ENCODE peak calls at places on chromosomes 7 and 10, in five cellular contexts. P, S, I, G and D are unnamed samples.

GRCh38 chr10:70270952-70271351 is 12.9 kb downstream of the NPFFR1 start:
- DNase-seq in P (no peak), S (no peak), I (no peak), G (no peak), D (no peak)

GRCh38 chr7:30348083-30348560 is 63.7 kb downstream of the ZNRF2 start:
- DNase-seq in P (peak; percentile 52), S (peak; percentile 82), I (peak; percentile 39), G (peak; percentile 75), D (no peak)

GRCh38 chr10:12875100-12875499 is 126.4 kb downstream of the CCDC3 start:
- DNase-seq in P (no peak), S (no peak), I (peak; percentile 42), G (no peak), D (no peak)

GRCh38 chr10:124600051-124600880 is 138.6 kb downstream of the LHPP start:
- DNase-seq in P (no peak), S (no peak), I (no peak), G (no peak), D (no peak)

GRCh38 chr7:22001345-22002004 is 55.8 kb upstream of the CDCA7L start:
- DNase-seq in P (peak; percentile 27), S (peak; percentile 35), I (no peak), G (peak; percentile 36), D (no peak)

GRCh38 chr7:84675633-84676034 is 481.0 kb upstream of the SEMA3A start:
- DNase-seq in P (no peak), S (no peak), I (no peak), G (no peak), D (no peak)

GRCh38 chr10:53315709-53316108 is 543.1 kb upstream of the MBL2 start:
- DNase-seq in P (no peak), S (no peak), I (no peak), G (no peak), D (no peak)

GRCh38 chr7:101630591-101630990 is 1.5 kb upstream of the MYL10 start:
- DNase-seq in P (no peak), S (no peak), I (no peak), G (no peak), D (no peak)

GRCh38 chr7:106947244-106947728 is 82.2 kb downstream of the PIK3CG start:
- DNase-seq in P (peak; percentile 37), S (peak; percentile 28), I (peak; percentile 68), G (peak; percentile 68), D (peak; percentile 4)

DNA sequence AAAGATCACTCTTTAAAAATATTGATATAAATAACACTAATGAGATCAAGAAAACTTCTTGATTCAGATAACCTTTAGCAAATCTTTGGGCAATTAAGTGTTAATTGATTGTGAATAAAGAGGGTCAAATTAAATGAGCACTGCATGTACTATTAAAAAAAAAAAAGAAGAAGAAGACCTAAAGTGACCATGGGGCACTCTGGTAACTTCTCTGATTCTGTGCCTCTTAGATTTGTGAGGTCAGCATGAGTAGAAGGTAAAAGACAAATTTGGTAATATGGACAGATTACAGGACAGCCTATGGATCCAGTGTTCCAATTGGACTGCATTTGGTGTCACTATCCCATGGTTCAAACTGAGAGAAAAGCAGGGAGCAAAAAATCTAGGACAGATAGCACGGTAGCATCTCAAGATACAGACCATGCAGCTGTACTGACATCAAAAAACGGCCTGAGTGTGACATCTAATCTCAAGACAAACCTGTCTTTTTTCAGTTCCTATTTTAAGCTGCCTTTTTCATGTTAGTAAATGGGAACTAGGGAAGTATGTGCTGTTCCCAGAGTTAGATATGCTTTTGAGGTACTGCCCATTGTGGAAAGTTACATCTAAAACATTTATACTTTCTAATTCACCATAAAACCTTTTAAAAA is 128.0 kb downstream of the KCND2 start:
- DNase-seq in P (no peak), S (no peak), I (no peak), G (no peak), D (no peak)
- H3K27ac ChIP-seq in P (no peak overlapping the region), S (no peak overlapping the region), I (no peak overlapping the region), G (no peak overlapping the region), D (no peak overlapping the region)

DNA sequence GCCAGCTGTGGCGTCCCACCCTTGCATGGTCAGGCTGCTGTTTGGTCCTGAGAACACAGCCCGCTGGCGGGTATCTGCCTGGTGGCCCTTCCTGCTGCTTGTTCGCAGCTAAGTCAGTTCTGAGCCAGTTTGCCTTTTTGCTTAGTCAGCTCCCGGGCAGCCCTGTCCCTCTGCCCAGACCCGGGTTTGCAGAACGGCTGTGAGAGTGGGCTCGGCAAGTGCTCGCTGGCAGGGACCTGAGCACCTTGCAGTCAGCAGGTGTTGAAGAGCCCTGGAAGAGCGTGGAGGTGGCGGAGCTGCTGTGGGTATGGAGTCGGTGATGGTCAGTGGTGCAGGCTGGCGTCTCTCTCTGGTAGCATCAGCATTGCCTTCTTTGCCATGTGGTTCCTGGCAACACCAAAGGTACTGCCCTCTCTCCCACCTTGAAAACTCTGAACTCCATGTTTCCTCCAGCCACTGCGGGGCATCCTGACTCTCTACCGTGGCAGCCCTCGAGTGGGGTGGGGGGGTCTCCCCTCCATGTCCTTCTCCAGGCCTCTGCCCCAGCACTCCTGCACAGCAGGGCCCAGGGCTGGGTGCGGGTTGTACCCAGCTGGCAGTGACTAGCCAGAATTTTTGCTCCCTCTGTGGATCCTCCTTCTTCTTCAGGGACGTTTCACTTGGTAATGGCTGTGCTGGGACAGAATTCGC is 4.6 kb downstream of the INPP5A start:
- DNase-seq in P (no peak), S (no peak), I (no peak), G (no peak), D (no peak)
- H3K27ac ChIP-seq in P (no peak overlapping the region), S (no peak overlapping the region), I (no peak overlapping the region), G (no peak overlapping the region), D (no peak overlapping the region)

GRCh38 chr10:1874533-1874932 is 137.2 kb upstream of the ADARB2 start:
- DNase-seq in P (no peak), S (no peak), I (no peak), G (no peak), D (no peak)
- H3K27ac ChIP-seq in P (no peak overlapping the region), S (no peak overlapping the region), I (no peak overlapping the region), G (no peak overlapping the region), D (no peak overlapping the region)

GRCh38 chr10:11824376-11824775 is 1.2 kb downstream of the PROSER2 start:
- DNase-seq in P (no peak), S (no peak), I (no peak), G (no peak), D (no peak)

GRCh38 chr10:11824825-11825224 is 1.7 kb downstream of the PROSER2 start:
- DNase-seq in P (no peak), S (no peak), I (no peak), G (no peak), D (no peak)

GRCh38 chr10:11827414-11827813 is 4.3 kb downstream of the PROSER2 start:
- DNase-seq in P (no peak), S (no peak), I (no peak), G (no peak), D (no peak)

GRCh38 chr10:11827006-11827405 is 3.9 kb downstream of the PROSER2 start:
- DNase-seq in P (no peak), S (no peak), I (no peak), G (no peak), D (no peak)

GRCh38 chr10:11825796-11826414 is 2.7 kb downstream of the PROSER2 start:
- DNase-seq in P (no peak), S (no peak), I (no peak), G (no peak), D (no peak)
- H3K27ac ChIP-seq in P (no peak overlapping the region), S (no peak overlapping the region), I (no peak overlapping the region), G (no peak overlapping the region), D (no peak overlapping the region)

DNA sequence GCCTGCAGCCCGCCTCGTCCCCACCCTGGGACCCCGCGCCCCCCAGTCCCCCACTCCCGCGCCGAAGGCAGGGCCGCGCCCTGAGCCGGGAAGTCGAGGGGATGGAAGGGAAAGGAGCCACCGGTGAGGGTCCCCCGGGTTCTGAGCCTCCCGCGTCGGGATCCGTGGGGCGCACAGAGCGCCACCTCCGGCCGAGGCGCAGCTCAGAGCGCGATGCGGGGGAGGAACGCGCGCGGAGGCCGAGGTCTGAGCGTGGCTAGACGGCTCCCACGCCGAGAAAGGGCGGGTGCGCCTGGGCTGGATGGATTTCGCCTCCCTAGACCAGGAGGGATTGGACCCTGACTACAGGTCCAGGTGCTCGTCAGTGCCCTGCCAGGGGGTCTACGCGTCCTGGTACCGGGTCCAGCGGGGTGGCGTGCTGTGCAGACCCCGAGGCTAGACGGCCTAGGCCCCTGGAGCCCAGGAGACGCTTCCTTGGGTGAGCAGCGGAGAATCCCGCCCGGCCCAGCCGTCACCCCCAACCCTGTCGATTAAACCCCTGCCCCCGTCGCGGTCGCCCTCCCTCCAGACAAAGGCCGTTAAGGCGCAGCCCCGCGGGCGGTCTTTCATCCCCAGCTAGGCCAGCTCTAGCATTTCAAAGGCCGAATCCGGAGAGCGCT is 986 bp upstream of the PDGFA start:
- DNase-seq in P (no peak), S (no peak), I (no peak), G (no peak), D (no peak)
- H3K27ac ChIP-seq in P (no peak overlapping the region), S (no peak overlapping the region), I (no peak overlapping the region), G (no peak overlapping the region), D (peak overlapping the region; percentile 89)

DNA sequence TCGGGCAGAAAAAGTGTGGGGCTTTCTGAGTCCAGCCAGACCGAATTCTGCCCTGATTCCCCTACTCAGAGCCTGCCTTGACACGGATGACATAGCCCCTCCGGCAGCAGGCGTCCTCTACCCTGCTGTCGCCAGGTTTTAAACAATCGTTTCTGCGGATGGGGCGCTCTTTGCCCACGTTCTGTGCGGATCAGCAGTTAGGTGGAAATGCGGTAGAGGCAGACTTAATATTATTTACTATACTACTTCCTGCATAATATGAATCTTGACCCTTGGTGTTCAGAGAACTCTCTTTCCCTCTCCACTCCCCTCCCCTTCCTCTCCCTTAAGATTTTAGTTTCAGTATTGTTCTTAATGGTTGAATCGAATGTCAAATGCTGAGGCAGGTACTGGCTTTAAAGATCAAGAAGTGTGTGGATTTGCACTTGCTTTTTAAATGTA is 2.4 kb downstream of the GATA3 start:
- DNase-seq in P (peak; percentile 60), S (peak; percentile 56), I (no peak), G (no peak), D (no peak)
- H3K27ac ChIP-seq in P (peak overlapping the region; percentile 74), S (peak overlapping the region; percentile 83), I (peak overlapping the region; percentile 22), G (no peak overlapping the region), D (no peak overlapping the region)

DNA sequence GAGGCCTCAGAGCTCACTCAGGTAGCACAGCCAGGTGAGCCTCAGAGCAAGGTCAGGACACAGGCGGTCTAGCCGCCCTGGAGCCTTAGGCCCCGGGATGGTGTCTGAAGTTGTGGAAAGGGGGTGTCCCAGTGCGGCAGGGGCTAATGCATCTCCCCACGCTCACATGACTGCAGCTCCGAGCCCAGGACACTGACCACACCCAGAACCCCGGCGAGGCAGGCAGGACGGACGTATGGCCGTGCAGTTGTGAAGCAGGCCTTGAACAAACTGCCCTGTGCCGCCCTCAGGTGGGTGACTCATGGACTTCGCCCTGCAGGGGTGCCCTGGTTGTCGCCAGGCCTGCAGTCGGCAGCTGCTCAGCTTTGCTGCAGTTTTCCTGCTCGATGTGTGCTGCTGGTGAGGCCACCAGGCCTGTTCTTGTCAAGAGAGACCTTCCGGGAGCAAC is 5.0 kb upstream of the PRKAR1B start:
- DNase-seq in P (peak; percentile 34), S (no peak), I (peak; percentile 52), G (peak; percentile 24), D (no peak)
- H3K27ac ChIP-seq in P (no peak overlapping the region), S (no peak overlapping the region), I (no peak overlapping the region), G (peak overlapping the region; percentile 51), D (no peak overlapping the region)

GRCh38 chr10:62815373-62816111 is 624 bp downstream of the EGR2 start:
- DNase-seq in P (peak; percentile 24), S (peak; percentile 25), I (no peak), G (no peak), D (no peak)
- H3K27ac ChIP-seq in P (peak overlapping the region; percentile 73), S (peak overlapping the region; percentile 69), I (no peak overlapping the region), G (no peak overlapping the region), D (no peak overlapping the region)

DNA sequence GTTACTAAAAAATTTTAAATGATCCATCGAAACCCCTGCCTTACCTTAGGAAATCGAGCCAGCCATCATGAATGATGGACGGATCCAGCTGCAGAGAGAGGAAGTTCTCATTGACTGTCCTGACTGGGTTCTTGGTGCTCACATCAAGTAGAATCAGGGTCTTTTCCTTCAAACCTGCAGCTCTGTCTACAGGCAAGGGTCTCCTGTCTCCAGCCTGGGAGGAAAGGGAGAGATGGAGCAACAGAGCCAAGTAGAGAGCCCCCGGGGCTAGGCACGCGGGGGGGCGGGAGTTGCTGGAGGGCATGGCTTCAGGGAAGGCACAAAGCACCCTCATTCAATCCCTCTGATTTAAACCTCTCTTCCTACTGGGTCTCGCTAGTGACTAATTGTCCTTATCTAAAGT is at the start of gene HPSE2:
- DNase-seq in P (no peak), S (no peak), I (no peak), G (no peak), D (no peak)
- H3K27ac ChIP-seq in P (no peak within 1 kb of the TSS), S (no peak within 1 kb of the TSS), I (no peak within 1 kb of the TSS), G (no peak within 1 kb of the TSS), D (no peak within 1 kb of the TSS)